ENCODE peak calls at places on chromosome 20, in eight cellular contexts. O is CD8-positive, alpha-beta T cell; B is psoas muscle; Z is tibial nerve; V is CD4-positive, CD25-positive, alpha-beta regulatory T cell; S is stomach; G is DND-41; T is fibroblast of lung. I is an unnamed sample.

GRCh38 chr20:38514185-38514584 is 41.5 kb downstream of the RALGAPB start:
- DNase-seq in Z (no peak), T (no peak), B (no peak), O (no peak), S (no peak), V (no peak), G (no peak), I (no peak)

GRCh38 chr20:60935971-60936370 is 316.1 kb upstream of the CDH4 start:
- DNase-seq in B (no peak), Z (no peak), S (no peak), V (no peak), O (no peak), G (no peak), T (no peak), I (no peak)

GRCh38 chr20:2005359-2005758 is 11.5 kb upstream of the PDYN start:
- DNase-seq in S (no peak), O (no peak), T (peak; percentile 10), B (no peak), Z (no peak), V (no peak), G (no peak), I (no peak)

GRCh38 chr20:2143594-2143993 is 42.0 kb downstream of the STK35 start:
- DNase-seq in Z (no peak), B (no peak), S (no peak), G (no peak), T (no peak), O (no peak), V (no peak), I (no peak)

GRCh38 chr20:41639630-41640029 is 21.5 kb upstream of the CHD6 start:
- DNase-seq in Z (no peak), G (no peak), V (no peak), T (no peak), O (no peak), B (no peak), S (no peak), I (no peak)

GRCh38 chr20:38229376-38230252 is 30.9 kb downstream of the KIAA1755 start:
- DNase-seq in Z (no peak), T (no peak), G (no peak), V (no peak), O (no peak), B (no peak), S (no peak), I (no peak)

GRCh38 chr20:20956586-20956985 is 149.6 kb downstream of the LINC00237 start:
- DNase-seq in S (no peak), G (no peak), T (no peak), O (no peak), B (no peak), Z (no peak), V (no peak), I (no peak)

GRCh38 chr20:40006168-40006860 is 682.7 kb downstream of the MAFB start:
- DNase-seq in B (no peak), G (no peak), S (no peak), Z (no peak), T (no peak), O (no peak), V (no peak), I (no peak)

GRCh38 chr20:11432407-11432806 is 485.3 kb upstream of the BTBD3 start:
- DNase-seq in S (no peak), T (peak; percentile 93), B (no peak), Z (no peak), G (no peak), V (no peak), O (no peak), I (no peak)

GRCh38 chr20:63520939-63521601 is 505 bp downstream of the PPDPF start:
- DNase-seq in V (peak; percentile 75), Z (peak; percentile 67), B (peak; percentile 86), O (peak; percentile 71), S (peak; percentile 89), G (peak; percentile 75), T (peak; percentile 50), I (peak; percentile 94)

GRCh38 chr20:3786126-3786484 is 435 bp downstream of the CENPB start:
- DNase-seq in V (peak; percentile 47), G (peak; percentile 60), S (peak; percentile 45), B (peak; percentile 81), Z (peak; percentile 33), O (no peak), T (peak; percentile 69), I (peak; percentile 59)

GRCh38 chr20:18176318-18176785 is 38.7 kb downstream of the KAT14 start:
- DNase-seq in T (no peak), G (no peak), O (no peak), Z (no peak), B (no peak), S (no peak), V (no peak), I (no peak)

GRCh38 chr20:18180815-18181214 is 43.2 kb downstream of the KAT14 start:
- DNase-seq in V (no peak), S (no peak), Z (no peak), O (no peak), G (no peak), B (no peak), T (no peak), I (no peak)

GRCh38 chr20:18172379-18172778 is 34.7 kb downstream of the KAT14 start:
- DNase-seq in G (no peak), S (no peak), T (no peak), O (no peak), Z (no peak), V (no peak), B (no peak), I (no peak)

GRCh38 chr20:18174906-18175683 is 37.4 kb downstream of the KAT14 start:
- DNase-seq in O (no peak), G (no peak), V (no peak), S (no peak), B (no peak), T (no peak), Z (no peak), I (no peak)
- H3K4me3 ChIP-seq in O (no peak overlapping the region), G (no peak overlapping the region), V (no peak overlapping the region), S (no peak overlapping the region), B (no peak overlapping the region), T (no peak overlapping the region), Z (no peak overlapping the region), I (no peak overlapping the region)

GRCh38 chr20:57582432-57583288 is 21.8 kb downstream of the PCK1 start:
- DNase-seq in Z (no peak), S (peak; percentile 44), O (no peak), B (no peak), V (no peak), G (peak; percentile 42), T (peak; percentile 76), I (no peak)
- H3K4me1 ChIP-seq in Z (no peaks in the 10 kb centered on the region), S (peaks cover 14% of the 10 kb centered on the region), O (no peaks in the 10 kb centered on the region), B (no peaks in the 10 kb centered on the region), V (no peaks in the 10 kb centered on the region), G (no peaks in the 10 kb centered on the region), T (no peaks in the 10 kb centered on the region), I (no peaks in the 10 kb centered on the region)

GRCh38 chr20:46562009-46562372 is 11.5 kb upstream of the OCSTAMP start:
- DNase-seq in O (no peak), S (no peak), V (no peak), T (no peak), B (no peak), Z (no peak), G (no peak), I (no peak)
- H3K4me3 ChIP-seq in O (no peak overlapping the region), S (peak overlapping the region; percentile 40), V (peak overlapping the region; percentile 21), T (no peak overlapping the region), B (peak overlapping the region; percentile 52), Z (peak overlapping the region; percentile 50), G (no peak overlapping the region), I (no peak overlapping the region)

GRCh38 chr20:62357681-62358080 is 9.4 kb downstream of the LAMA5 start:
- DNase-seq in S (no peak), G (no peak), V (no peak), Z (no peak), T (no peak), B (peak; percentile 63), O (no peak), I (no peak)

GRCh38 chr20:62358171-62358719 is 8.9 kb downstream of the LAMA5 start:
- DNase-seq in S (peak; percentile 77), B (peak; percentile 92), Z (no peak), G (no peak), V (no peak), T (no peak), O (no peak), I (peak; percentile 81)

GRCh38 chr20:62360854-62361798 is 6.0 kb downstream of the LAMA5 start:
- DNase-seq in Z (no peak), T (no peak), O (no peak), G (no peak), B (peak; percentile 60), S (no peak), V (no peak), I (no peak)

GRCh38 chr20:62358728-62359490 is 8.2 kb downstream of the LAMA5 start:
- DNase-seq in O (no peak), G (no peak), V (no peak), B (peak; percentile 53), T (no peak), S (no peak), Z (no peak), I (peak; percentile 71)

DNA sequence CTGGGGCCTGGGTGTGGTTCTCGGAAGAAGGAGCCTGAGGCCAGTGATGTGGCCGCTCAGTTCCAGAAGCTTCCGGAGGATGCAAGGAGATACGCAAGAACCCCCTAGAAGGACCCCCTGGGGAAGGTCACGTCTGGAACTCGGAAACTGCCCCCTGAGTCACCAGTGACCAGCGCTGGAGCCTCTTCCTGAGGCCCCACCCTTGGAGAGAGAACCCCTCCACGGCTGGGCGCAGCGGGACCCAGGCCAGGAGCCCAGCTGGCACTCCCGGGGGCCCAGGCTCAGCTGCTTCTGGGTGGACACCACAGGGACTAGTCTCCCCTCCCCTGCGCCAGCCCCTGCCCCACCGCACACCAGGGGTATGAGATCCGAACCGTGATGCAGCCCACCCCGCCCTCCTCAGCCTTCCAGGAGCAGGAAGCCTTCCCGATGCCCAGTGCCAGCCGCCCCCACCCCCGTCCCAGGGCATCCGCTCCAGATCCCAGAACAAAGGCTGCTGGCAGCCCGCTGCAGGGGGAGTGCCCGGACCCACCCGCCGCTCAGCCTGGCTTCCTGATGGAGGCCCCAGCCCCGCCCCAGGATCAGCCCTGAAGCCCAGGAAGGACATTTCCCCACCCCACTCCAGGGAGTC is 7.5 kb downstream of the LAMA5 start:
- DNase-seq in S (no peak), O (no peak), V (no peak), Z (no peak), B (peak; percentile 74), G (no peak), T (peak; percentile 58), I (peak; percentile 50)
- H3K4me1 ChIP-seq in S (peaks cover 92% of the 10 kb centered on the region), O (no peaks in the 10 kb centered on the region), V (no peaks in the 10 kb centered on the region), Z (peaks cover 84% of the 10 kb centered on the region), B (peaks cover 68% of the 10 kb centered on the region), G (no peaks in the 10 kb centered on the region), T (peaks cover 39% of the 10 kb centered on the region), I (peaks cover 13% of the 10 kb centered on the region)

DNA sequence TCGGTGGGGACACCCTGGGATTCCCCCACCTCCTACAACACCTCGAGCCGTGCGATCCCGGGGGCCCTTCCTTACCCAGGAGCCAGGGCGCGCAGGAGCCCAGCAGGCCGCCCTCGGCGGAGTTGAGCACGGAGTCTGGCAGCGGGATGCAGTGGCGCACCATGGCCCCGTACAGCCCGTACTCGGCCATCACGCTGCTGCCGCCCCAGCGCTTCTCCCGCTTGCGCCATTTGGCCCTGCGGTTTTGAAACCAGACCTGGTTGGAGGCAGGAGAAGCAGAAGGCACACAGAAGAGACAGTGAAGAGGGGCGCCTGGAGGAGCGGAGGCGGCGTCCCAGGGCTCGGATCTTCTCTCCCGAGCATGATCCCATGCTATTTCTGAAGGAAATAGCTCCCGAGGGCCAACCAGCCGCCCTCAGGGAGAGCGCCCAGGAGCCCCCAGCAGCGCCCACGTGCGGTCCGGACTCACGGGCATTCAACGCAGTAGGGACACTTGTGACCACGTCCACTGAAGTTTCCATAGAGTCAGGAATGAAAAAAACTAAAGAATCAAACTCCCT is 4.3 kb downstream of the VSX1 start:
- DNase-seq in G (no peak), S (peak; percentile 49), O (no peak), V (no peak), T (peak; percentile 14), Z (no peak), B (peak; percentile 85), I (no peak)
- H3K4me3 ChIP-seq in G (no peak overlapping the region), S (peak overlapping the region; percentile 32), O (no peak overlapping the region), V (no peak overlapping the region), T (no peak overlapping the region), Z (peak overlapping the region; percentile 43), B (peak overlapping the region; percentile 47), I (peak overlapping the region; percentile 8)

I was measured in pancreas.